ENCODE peak calls at places on chromosome 5, in four cellular contexts. A is GM23248; Y is neural progenitor cell; R is CD4-positive, alpha-beta memory T cell. E is an unnamed sample.

GRCh38 chr5:176784218-176785165 is 25.9 kb upstream of the UNC5A start:
- DNase-seq in A (peak; percentile 87), R (no peak), Y (no peak), E (no peak)

GRCh38 chr5:134840811-134841210 is 5.0 kb upstream of the C5orf24 start:
- DNase-seq in R (no peak), Y (peak; percentile 10), A (no peak), E (no peak)

GRCh38 chr5:7878381-7878873 is 9.5 kb downstream of the MTRR start:
- DNase-seq in Y (no peak), A (peak; percentile 85), R (no peak), E (no peak)

GRCh38 chr5:36066540-36067210 is at the start of gene UGT3A2:
- DNase-seq in A (no peak), R (no peak), Y (peak; percentile 84), E (peak; percentile 71)

GRCh38 chr5:154288145-154288544 is 97.6 kb downstream of the GALNT10 start:
- DNase-seq in R (no peak), A (peak; percentile 72), Y (peak; percentile 27), E (no peak)

GRCh38 chr5:96868603-96869371 is 7.5 kb upstream of the ERAP2 start:
- DNase-seq in Y (peak; percentile 73), A (peak; percentile 84), R (peak; percentile 42), E (peak; percentile 16)

GRCh38 chr5:121160591-121160990 is 691.1 kb upstream of the FTMT start:
- DNase-seq in Y (no peak), R (no peak), A (no peak), E (no peak)

GRCh38 chr5:107743357-107744000 is 72.7 kb upstream of the EFNA5 start:
- DNase-seq in A (peak; percentile 75), Y (no peak), R (no peak), E (no peak)

GRCh38 chr5:72412283-72413055 is 92.3 kb downstream of the PTCD2 start:
- DNase-seq in Y (no peak), R (no peak), A (peak; percentile 72), E (no peak)

GRCh38 chr5:56516936-56517521 is 283.9 kb upstream of the ANKRD55 start:
- DNase-seq in R (no peak), Y (no peak), A (peak; percentile 29), E (no peak)

GRCh38 chr5:163938595-163938994 is 433.2 kb downstream of the MAT2B start:
- DNase-seq in R (no peak), A (no peak), Y (no peak), E (no peak)

GRCh38 chr5:169655353-169655752 is 18.3 kb downstream of the DOCK2 start:
- DNase-seq in Y (no peak), A (no peak), R (no peak), E (no peak)

GRCh38 chr5:72276219-72276752 is 43.8 kb downstream of the MRPS27 start:
- DNase-seq in R (no peak), A (no peak), Y (no peak), E (no peak)

DNA sequence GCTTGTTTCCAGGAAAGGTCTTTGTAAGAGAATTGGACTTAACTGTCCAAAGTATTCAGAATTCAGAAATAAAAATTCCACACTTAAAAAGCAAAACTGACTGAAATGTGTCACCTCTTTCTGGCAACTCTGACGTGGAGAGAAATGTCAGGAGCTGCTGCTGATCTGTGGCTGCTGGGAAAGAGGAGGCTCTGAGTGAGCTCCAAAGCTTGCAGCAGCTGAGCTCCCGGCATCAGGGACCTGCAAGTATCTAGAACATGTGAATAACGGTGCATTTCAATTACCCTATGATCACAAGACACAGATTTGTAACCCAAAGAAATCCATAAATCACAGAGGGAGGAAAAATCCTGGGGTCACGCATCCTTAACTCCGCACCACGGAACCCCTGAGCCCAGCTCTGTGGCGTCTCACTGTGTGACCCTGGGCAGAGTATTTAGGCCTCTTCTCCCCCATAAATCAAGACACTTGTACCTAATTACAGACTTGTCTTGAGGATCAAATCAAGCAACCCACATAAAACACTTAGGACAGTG is 139.8 kb downstream of the IRX2 start:
- DNase-seq in Y (no peak), R (no peak), A (no peak), E (no peak)
- H3K36me3 ChIP-seq in Y (no peaks in the 10 kb centered on the region), R (no peaks in the 10 kb centered on the region), A (no peaks in the 10 kb centered on the region), E (no peaks in the 10 kb centered on the region)

GRCh38 chr5:111734013-111734412 is 23.0 kb downstream of the NREP start:
- DNase-seq in A (peak; percentile 76), R (no peak), Y (no peak), E (no peak)

GRCh38 chr5:111734597-111734996 is 22.4 kb downstream of the NREP start:
- DNase-seq in R (no peak), Y (no peak), A (no peak), E (no peak)

GRCh38 chr5:111730659-111731382 is 26.2 kb downstream of the NREP start:
- DNase-seq in A (no peak), Y (no peak), R (no peak), E (no peak)

GRCh38 chr5:111733571-111733970 is 23.4 kb downstream of the NREP start:
- DNase-seq in Y (no peak), A (no peak), R (no peak), E (no peak)

DNA sequence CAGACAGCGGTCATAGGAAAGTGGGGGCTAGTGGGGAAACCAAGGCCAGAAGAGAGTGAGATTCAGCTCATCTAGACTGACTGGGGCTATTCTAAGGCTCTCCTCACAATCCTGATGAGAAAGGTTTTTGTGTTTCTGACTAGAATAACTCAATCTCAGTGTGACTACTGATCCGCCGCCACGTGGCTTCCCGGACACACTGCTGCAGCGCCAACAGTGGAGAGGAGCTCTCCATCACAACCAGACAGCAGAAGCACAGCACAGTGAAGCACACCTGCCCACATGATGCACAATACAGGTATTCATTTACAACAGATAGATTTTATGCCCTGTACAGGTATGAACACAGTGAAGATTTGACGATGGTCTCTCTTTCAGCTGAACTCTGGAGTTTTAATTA is 25.4 kb downstream of the NREP start:
- DNase-seq in R (no peak), A (no peak), Y (no peak), E (no peak)
- H3K36me3 ChIP-seq in R (no peaks in the 10 kb centered on the region), A (peaks cover 95% of the 10 kb centered on the region), Y (peaks cover 14% of the 10 kb centered on the region), E (peaks cover 4% of the 10 kb centered on the region)

GRCh38 chr5:65185468-65185867 is 296.3 kb downstream of the ADAMTS6 start:
- DNase-seq in Y (no peak), R (no peak), A (peak; percentile 66), E (no peak)
- H3K36me3 ChIP-seq in Y (no peaks in the 10 kb centered on the region), R (no peaks in the 10 kb centered on the region), A (peaks cover 51% of the 10 kb centered on the region), E (no peaks in the 10 kb centered on the region)

GRCh38 chr5:175378444-175379028 is 65.4 kb downstream of the DRD1 start:
- DNase-seq in Y (no peak), R (no peak), A (no peak), E (no peak)
- H3K36me3 ChIP-seq in Y (no peaks in the 10 kb centered on the region), R (no peaks in the 10 kb centered on the region), A (no peaks in the 10 kb centered on the region), E (no peaks in the 10 kb centered on the region)

GRCh38 chr5:33369470-33370134 is 71.2 kb upstream of the TARS1 start:
- DNase-seq in R (no peak), Y (no peak), A (peak; percentile 64), E (no peak)
- H3K36me3 ChIP-seq in R (no peaks in the 10 kb centered on the region), Y (no peaks in the 10 kb centered on the region), A (no peaks in the 10 kb centered on the region), E (no peaks in the 10 kb centered on the region)

DNA sequence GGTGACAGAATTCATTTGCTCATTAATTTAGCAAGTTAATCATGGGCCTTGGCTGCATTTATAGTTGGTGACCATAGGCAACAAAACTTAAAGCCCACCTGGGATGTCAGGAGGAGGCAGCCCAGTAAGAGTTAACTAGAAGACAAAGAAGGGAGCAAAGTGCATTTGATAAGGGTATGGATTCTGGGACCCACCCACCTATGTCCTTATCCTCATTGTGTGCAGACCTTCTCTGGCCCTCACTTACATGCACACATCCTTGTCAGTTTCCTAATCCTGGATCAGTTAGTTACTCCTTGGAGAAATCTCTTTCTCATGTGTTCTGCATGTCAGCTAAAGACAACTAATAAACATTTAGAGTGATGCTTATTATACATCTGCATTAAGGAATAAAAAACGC is 24.6 kb downstream of the MEF2C start:
- DNase-seq in Y (no peak), R (no peak), A (no peak), E (no peak)
- H3K36me3 ChIP-seq in Y (no peaks in the 10 kb centered on the region), R (no peaks in the 10 kb centered on the region), A (no peaks in the 10 kb centered on the region), E (no peaks in the 10 kb centered on the region)

GRCh38 chr5:150402901-150403342 is 9.8 kb downstream of the CD74 start:
- DNase-seq in Y (no peak), A (no peak), R (no peak), E (no peak)
- H3K36me3 ChIP-seq in Y (no peaks in the 10 kb centered on the region), A (no peaks in the 10 kb centered on the region), R (peaks cover 76% of the 10 kb centered on the region), E (peaks cover 26% of the 10 kb centered on the region)

DNA sequence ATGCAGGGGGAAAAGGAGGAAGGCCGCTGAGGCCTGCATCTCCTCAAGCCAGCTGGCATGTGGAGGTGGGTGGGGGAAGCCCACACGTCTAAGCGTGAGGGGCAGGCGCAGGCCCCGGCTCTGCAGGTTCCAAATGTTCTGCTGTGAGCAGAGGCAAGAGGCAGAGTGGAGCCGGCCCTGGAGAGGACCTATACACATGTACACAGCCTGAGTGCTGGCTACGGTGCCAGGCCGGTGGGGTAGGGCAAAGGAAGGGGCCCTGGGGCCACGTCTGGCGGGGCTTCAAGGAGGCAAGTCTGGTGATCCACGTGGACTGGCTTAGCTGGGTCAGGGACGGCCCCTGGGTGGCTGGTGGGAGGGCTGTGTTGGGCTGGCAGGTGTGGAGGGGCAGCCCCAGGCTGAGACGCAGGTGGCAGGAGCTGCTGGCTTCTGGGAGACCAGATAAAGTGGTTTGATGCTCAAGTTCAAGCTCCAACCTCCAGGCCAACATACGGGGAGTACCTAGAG is 26.4 kb downstream of the LPCAT1 start:
- DNase-seq in A (no peak), Y (no peak), R (no peak), E (no peak)
- H3K36me3 ChIP-seq in A (no peaks in the 10 kb centered on the region), Y (no peaks in the 10 kb centered on the region), R (no peaks in the 10 kb centered on the region), E (peaks cover 43% of the 10 kb centered on the region)